ENCODE peak calls at places on chromosomes 12 and 14, in six cellular contexts. One of them, this sample, is unnamed.

GRCh38 chr12:66103011-66103913 is 27.3 kb downstream of the LLPH start:
- DNase-seq in PC-3: peak; percentile 13
- DNase-seq in mesenchymal stem cell: no peak
- DNase-seq in neural progenitor cell: peak; percentile 11
- DNase-seq in fibroblast of lung: no peak
- DNase-seq in MM.1S: no peak
- DNase-seq in this sample: no peak

GRCh38 chr12:9331218-9331626 is 123.0 kb upstream of the PZP start:
- DNase-seq in PC-3: peak; percentile 59
- DNase-seq in mesenchymal stem cell: peak; percentile 50
- DNase-seq in neural progenitor cell: peak; percentile 71
- DNase-seq in fibroblast of lung: peak; percentile 62
- DNase-seq in MM.1S: peak; percentile 59
- DNase-seq in this sample: peak; percentile 92

GRCh38 chr14:20606190-20606901 is 15.2 kb upstream of the RNASE12 start:
- DNase-seq in PC-3: peak; percentile 72
- DNase-seq in mesenchymal stem cell: no peak
- DNase-seq in neural progenitor cell: peak; percentile 78
- DNase-seq in fibroblast of lung: peak; percentile 15
- DNase-seq in MM.1S: no peak
- DNase-seq in this sample: peak; percentile 88

GRCh38 chr12:59459966-59460365 is 135.9 kb upstream of the SLC16A7 start:
- DNase-seq in PC-3: peak; percentile 30
- DNase-seq in mesenchymal stem cell: no peak
- DNase-seq in neural progenitor cell: no peak
- DNase-seq in fibroblast of lung: peak; percentile 21
- DNase-seq in MM.1S: no peak
- DNase-seq in this sample: peak; percentile 5

GRCh38 chr12:109549613-109550309 is 23.5 kb downstream of the MMAB start:
- DNase-seq in PC-3: no peak
- DNase-seq in mesenchymal stem cell: no peak
- DNase-seq in neural progenitor cell: peak; percentile 12
- DNase-seq in fibroblast of lung: no peak
- DNase-seq in MM.1S: no peak
- DNase-seq in this sample: peak; percentile 88

GRCh38 chr12:50102648-50103309 is 1.0 kb upstream of the GPD1 start:
- DNase-seq in PC-3: no peak
- DNase-seq in mesenchymal stem cell: no peak
- DNase-seq in neural progenitor cell: no peak
- DNase-seq in fibroblast of lung: no peak
- DNase-seq in MM.1S: no peak
- DNase-seq in this sample: no peak

GRCh38 chr12:101619868-101620761 is 25.3 kb downstream of the MYBPC1 start:
- DNase-seq in PC-3: no peak
- DNase-seq in mesenchymal stem cell: no peak
- DNase-seq in neural progenitor cell: no peak
- DNase-seq in fibroblast of lung: no peak
- DNase-seq in MM.1S: no peak
- DNase-seq in this sample: no peak

GRCh38 chr14:45252356-45253069 is 489 bp downstream of the MIS18BP1 start:
- DNase-seq in PC-3: peak; percentile 18
- DNase-seq in mesenchymal stem cell: peak; percentile 42
- DNase-seq in neural progenitor cell: peak; percentile 12
- DNase-seq in fibroblast of lung: no peak
- DNase-seq in MM.1S: no peak
- DNase-seq in this sample: no peak

GRCh38 chr14:33682746-33683145 is 268.1 kb downstream of the EGLN3 start:
- DNase-seq in PC-3: no peak
- DNase-seq in mesenchymal stem cell: no peak
- DNase-seq in neural progenitor cell: no peak
- DNase-seq in fibroblast of lung: peak; percentile 96
- DNase-seq in MM.1S: no peak
- DNase-seq in this sample: peak; percentile 69

GRCh38 chr12:75722714-75723200 is 211.3 kb upstream of the KRR1 start:
- DNase-seq in PC-3: peak; percentile 88
- DNase-seq in mesenchymal stem cell: peak; percentile 86
- DNase-seq in neural progenitor cell: no peak
- DNase-seq in fibroblast of lung: peak; percentile 96
- DNase-seq in MM.1S: peak; percentile 61
- DNase-seq in this sample: peak; percentile 68

GRCh38 chr12:112219195-112219594 is 93.8 kb downstream of the TRAFD1 start:
- DNase-seq in PC-3: no peak
- DNase-seq in mesenchymal stem cell: no peak
- DNase-seq in neural progenitor cell: no peak
- DNase-seq in fibroblast of lung: no peak
- DNase-seq in MM.1S: no peak
- DNase-seq in this sample: no peak

GRCh38 chr12:107443320-107444090 is 242.1 kb upstream of the PWP1 start:
- DNase-seq in PC-3: no peak
- DNase-seq in mesenchymal stem cell: no peak
- DNase-seq in neural progenitor cell: no peak
- DNase-seq in fibroblast of lung: no peak
- DNase-seq in MM.1S: no peak
- DNase-seq in this sample: no peak

GRCh38 chr12:107442593-107442992 is 243.0 kb upstream of the PWP1 start:
- DNase-seq in PC-3: no peak
- DNase-seq in mesenchymal stem cell: no peak
- DNase-seq in neural progenitor cell: peak; percentile 20
- DNase-seq in fibroblast of lung: no peak
- DNase-seq in MM.1S: no peak
- DNase-seq in this sample: no peak

GRCh38 chr12:107440596-107440995 is 245.0 kb upstream of the PWP1 start:
- DNase-seq in PC-3: no peak
- DNase-seq in mesenchymal stem cell: no peak
- DNase-seq in neural progenitor cell: no peak
- DNase-seq in fibroblast of lung: no peak
- DNase-seq in MM.1S: no peak
- DNase-seq in this sample: no peak

GRCh38 chr12:107439101-107439738 is 246.4 kb upstream of the PWP1 start:
- DNase-seq in PC-3: no peak
- DNase-seq in mesenchymal stem cell: no peak
- DNase-seq in neural progenitor cell: no peak
- DNase-seq in fibroblast of lung: no peak
- DNase-seq in MM.1S: no peak
- DNase-seq in this sample: no peak

DNA sequence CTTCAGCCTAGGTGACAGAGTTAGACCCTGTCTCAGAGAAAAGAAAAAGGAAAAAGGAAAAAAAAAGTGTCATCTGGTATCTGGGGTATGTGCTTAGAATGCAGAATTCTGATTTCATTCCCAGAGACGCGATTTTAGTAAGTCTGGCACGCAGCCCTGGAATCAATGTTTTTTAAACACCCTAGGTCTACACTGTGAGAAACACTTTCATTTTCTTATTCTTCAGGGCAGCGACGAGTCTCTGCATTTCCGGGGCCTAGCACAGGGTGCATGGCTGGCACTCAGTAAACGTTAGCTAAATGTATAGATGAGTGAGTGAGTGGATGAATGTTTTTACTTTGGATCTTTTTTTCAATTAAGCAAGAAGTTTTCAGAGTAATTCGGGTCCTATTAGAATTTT is 243.7 kb upstream of the PWP1 start:
- DNase-seq in PC-3: no peak
- DNase-seq in mesenchymal stem cell: no peak
- DNase-seq in neural progenitor cell: no peak
- DNase-seq in fibroblast of lung: peak; percentile 54
- DNase-seq in MM.1S: peak; percentile 42
- DNase-seq in this sample: no peak
- H2AFZ ChIP-seq in PC-3: no peak overlapping the region
- H2AFZ ChIP-seq in mesenchymal stem cell: no peak overlapping the region
- H2AFZ ChIP-seq in neural progenitor cell: peak overlapping the region; percentile 1
- H2AFZ ChIP-seq in fibroblast of lung: peak overlapping the region; percentile 71
- H2AFZ ChIP-seq in MM.1S: peak overlapping the region; percentile 36
- H2AFZ ChIP-seq in this sample: peak overlapping the region; percentile 95

GRCh38 chr12:131871677-131872076 is 22.7 kb upstream of the ULK1 start:
- DNase-seq in PC-3: no peak
- DNase-seq in mesenchymal stem cell: no peak
- DNase-seq in neural progenitor cell: no peak
- DNase-seq in fibroblast of lung: no peak
- DNase-seq in MM.1S: no peak
- DNase-seq in this sample: peak; percentile 71

GRCh38 chr12:131873293-131873692 is 21.1 kb upstream of the ULK1 start:
- DNase-seq in PC-3: no peak
- DNase-seq in mesenchymal stem cell: no peak
- DNase-seq in neural progenitor cell: no peak
- DNase-seq in fibroblast of lung: no peak
- DNase-seq in MM.1S: no peak
- DNase-seq in this sample: no peak

GRCh38 chr12:131867891-131868675 is 26.3 kb upstream of the ULK1 start:
- DNase-seq in PC-3: peak; percentile 49
- DNase-seq in mesenchymal stem cell: no peak
- DNase-seq in neural progenitor cell: no peak
- DNase-seq in fibroblast of lung: no peak
- DNase-seq in MM.1S: no peak
- DNase-seq in this sample: peak; percentile 87

GRCh38 chr12:131869871-131870418 is 24.5 kb upstream of the ULK1 start:
- DNase-seq in PC-3: peak; percentile 88
- DNase-seq in mesenchymal stem cell: peak; percentile 81
- DNase-seq in neural progenitor cell: no peak
- DNase-seq in fibroblast of lung: peak; percentile 27
- DNase-seq in MM.1S: no peak
- DNase-seq in this sample: peak; percentile 91

GRCh38 chr12:131872154-131873046 is 22.0 kb upstream of the ULK1 start:
- DNase-seq in PC-3: peak; percentile 99
- DNase-seq in mesenchymal stem cell: peak; percentile 90
- DNase-seq in neural progenitor cell: no peak
- DNase-seq in fibroblast of lung: peak; percentile 33
- DNase-seq in MM.1S: no peak
- DNase-seq in this sample: peak; percentile 96
- H2AFZ ChIP-seq in PC-3: peak overlapping the region; percentile 55
- H2AFZ ChIP-seq in mesenchymal stem cell: peak overlapping the region; percentile 72
- H2AFZ ChIP-seq in neural progenitor cell: no peak overlapping the region
- H2AFZ ChIP-seq in fibroblast of lung: no peak overlapping the region
- H2AFZ ChIP-seq in MM.1S: no peak overlapping the region
- H2AFZ ChIP-seq in this sample: peak overlapping the region; percentile 80

DNA sequence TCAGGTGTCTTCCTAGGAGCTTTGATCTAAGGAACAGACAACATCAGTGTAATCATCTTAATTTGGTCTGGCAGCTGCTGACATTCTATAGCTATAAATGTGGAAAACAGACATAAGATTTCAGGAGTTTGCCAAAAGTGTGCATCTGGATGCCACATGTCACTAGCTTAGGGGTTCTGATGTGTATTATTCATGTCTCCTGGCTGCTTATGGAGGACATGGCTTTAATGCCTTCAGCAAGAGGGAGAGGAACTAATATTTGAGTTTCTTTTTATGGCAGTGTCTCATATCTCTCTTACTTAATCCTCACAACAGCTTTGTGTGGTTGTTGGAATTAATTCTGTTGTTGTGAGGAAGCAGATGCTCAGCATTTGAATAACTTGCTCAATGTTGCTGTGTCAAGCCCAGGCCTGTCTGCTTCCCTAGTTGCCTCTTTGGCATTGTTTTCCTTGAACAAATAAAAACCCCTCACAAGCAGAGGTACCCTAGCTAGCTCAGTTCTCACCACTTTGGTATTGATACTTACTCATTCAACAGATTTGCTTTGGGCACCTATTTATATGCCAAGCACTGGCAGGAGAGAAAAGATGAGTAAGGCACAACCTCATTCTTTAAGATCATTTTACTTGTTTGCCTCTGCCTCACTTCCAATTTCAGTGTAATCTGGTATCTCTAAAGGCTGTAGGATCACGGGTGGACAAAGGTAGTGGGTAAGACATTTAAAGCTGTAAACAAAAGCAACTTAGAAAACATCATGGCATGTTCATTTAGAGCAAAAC is 39.8 kb upstream of the EID3 start:
- DNase-seq in PC-3: peak; percentile 61
- DNase-seq in mesenchymal stem cell: no peak
- DNase-seq in neural progenitor cell: no peak
- DNase-seq in fibroblast of lung: peak; percentile 37
- DNase-seq in MM.1S: no peak
- DNase-seq in this sample: no peak
- H2AFZ ChIP-seq in PC-3: peak overlapping the region; percentile 36
- H2AFZ ChIP-seq in mesenchymal stem cell: no peak overlapping the region
- H2AFZ ChIP-seq in neural progenitor cell: peak overlapping the region; percentile 91
- H2AFZ ChIP-seq in fibroblast of lung: peak overlapping the region; percentile 2
- H2AFZ ChIP-seq in MM.1S: no peak overlapping the region
- H2AFZ ChIP-seq in this sample: peak overlapping the region; percentile 71

DNA sequence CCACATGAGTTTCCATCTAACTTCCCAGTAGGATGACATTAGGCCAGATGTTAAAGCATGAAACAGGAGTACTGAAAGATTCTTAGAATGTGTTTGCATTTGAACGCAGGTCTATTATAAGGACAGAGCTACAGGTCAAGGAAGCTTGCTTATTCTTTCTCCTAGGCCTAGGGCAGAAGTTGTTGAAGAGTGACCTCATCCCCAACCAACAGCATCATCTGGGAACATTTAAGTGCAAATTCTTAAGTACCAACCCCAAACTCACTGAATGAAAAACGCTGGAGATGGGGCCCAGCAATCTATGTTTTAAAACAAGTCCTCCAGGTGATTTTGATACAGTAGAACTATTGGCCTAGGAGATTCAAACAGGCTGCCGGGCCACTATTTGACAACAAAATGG is 52.4 kb downstream of the PAPLN start:
- DNase-seq in PC-3: no peak
- DNase-seq in mesenchymal stem cell: peak; percentile 32
- DNase-seq in neural progenitor cell: no peak
- DNase-seq in fibroblast of lung: no peak
- DNase-seq in MM.1S: no peak
- DNase-seq in this sample: no peak
- H2AFZ ChIP-seq in PC-3: no peak overlapping the region
- H2AFZ ChIP-seq in mesenchymal stem cell: no peak overlapping the region
- H2AFZ ChIP-seq in neural progenitor cell: no peak overlapping the region
- H2AFZ ChIP-seq in fibroblast of lung: no peak overlapping the region
- H2AFZ ChIP-seq in MM.1S: no peak overlapping the region
- H2AFZ ChIP-seq in this sample: no peak overlapping the region

GRCh38 chr12:87853448-87854003 is 175.7 kb downstream of the C12orf50 start:
- DNase-seq in PC-3: no peak
- DNase-seq in mesenchymal stem cell: no peak
- DNase-seq in neural progenitor cell: peak; percentile 41
- DNase-seq in fibroblast of lung: no peak
- DNase-seq in MM.1S: no peak
- DNase-seq in this sample: no peak

GRCh38 chr12:87845995-87846483 is 183.2 kb downstream of the C12orf50 start:
- DNase-seq in PC-3: no peak
- DNase-seq in mesenchymal stem cell: peak; percentile 8
- DNase-seq in neural progenitor cell: peak; percentile 10
- DNase-seq in fibroblast of lung: no peak
- DNase-seq in MM.1S: no peak
- DNase-seq in this sample: no peak

GRCh38 chr12:87848248-87848868 is 180.8 kb downstream of the C12orf50 start:
- DNase-seq in PC-3: peak; percentile 78
- DNase-seq in mesenchymal stem cell: peak; percentile 65
- DNase-seq in neural progenitor cell: peak; percentile 66
- DNase-seq in fibroblast of lung: peak; percentile 84
- DNase-seq in MM.1S: peak; percentile 44
- DNase-seq in this sample: peak; percentile 26

GRCh38 chr12:87847147-87847546 is 182.1 kb downstream of the C12orf50 start:
- DNase-seq in PC-3: no peak
- DNase-seq in mesenchymal stem cell: no peak
- DNase-seq in neural progenitor cell: peak; percentile 2
- DNase-seq in fibroblast of lung: no peak
- DNase-seq in MM.1S: no peak
- DNase-seq in this sample: no peak

GRCh38 chr12:87849074-87849473 is 180.1 kb downstream of the C12orf50 start:
- DNase-seq in PC-3: no peak
- DNase-seq in mesenchymal stem cell: no peak
- DNase-seq in neural progenitor cell: no peak
- DNase-seq in fibroblast of lung: no peak
- DNase-seq in MM.1S: peak; percentile 83
- DNase-seq in this sample: no peak
- H2AFZ ChIP-seq in PC-3: no peak overlapping the region
- H2AFZ ChIP-seq in mesenchymal stem cell: no peak overlapping the region
- H2AFZ ChIP-seq in neural progenitor cell: no peak overlapping the region
- H2AFZ ChIP-seq in fibroblast of lung: no peak overlapping the region
- H2AFZ ChIP-seq in MM.1S: no peak overlapping the region
- H2AFZ ChIP-seq in this sample: no peak overlapping the region

GRCh38 chr14:70121521-70121920 is 67.2 kb downstream of the SLC8A3 start:
- DNase-seq in PC-3: no peak
- DNase-seq in mesenchymal stem cell: no peak
- DNase-seq in neural progenitor cell: peak; percentile 93
- DNase-seq in fibroblast of lung: no peak
- DNase-seq in MM.1S: no peak
- DNase-seq in this sample: no peak
- H2AFZ ChIP-seq in PC-3: no peak overlapping the region
- H2AFZ ChIP-seq in mesenchymal stem cell: no peak overlapping the region
- H2AFZ ChIP-seq in neural progenitor cell: peak overlapping the region; percentile 74
- H2AFZ ChIP-seq in fibroblast of lung: no peak overlapping the region
- H2AFZ ChIP-seq in MM.1S: no peak overlapping the region
- H2AFZ ChIP-seq in this sample: no peak overlapping the region

This sample was measured in osteoblast.